ENCODE peak calls at places on chromosomes 16 and 17, in eight cellular contexts. M, N, A, F, G, X, Y and R are unnamed samples.

GRCh38 chr17:81868674-81869220 is 2.4 kb downstream of the ARHGDIA start:
- DNase-seq in G (no peak), N (peak), Y (no peak), X (peak), F (peak), M (peak), A (no peak), R (no peak)

GRCh38 chr17:52106638-52107261 is 51.8 kb downstream of the CA10 start:
- DNase-seq in M (peak), G (peak), Y (peak), X (peak), N (peak), F (peak), A (peak), R (peak)

GRCh38 chr16:30901201-30902069 is 5.0 kb downstream of the CTF1 start:
- DNase-seq in A (no peak), M (no peak), Y (no peak), G (no peak), N (peak), X (no peak), F (no peak), R (no peak)

GRCh38 chr16:54351171-54351570 is 64.6 kb upstream of the IRX3 start:
- DNase-seq in A (no peak), X (no peak), G (no peak), Y (no peak), F (peak), N (no peak), M (no peak), R (no peak)

GRCh38 chr16:89431158-89431584 is 59.2 kb downstream of the ANKRD11 start:
- DNase-seq in M (peak), N (no peak), F (no peak), Y (no peak), G (no peak), A (peak), X (no peak), R (no peak)

GRCh38 chr17:62854026-62854425 is 45.9 kb upstream of the MARCHF10 start:
- DNase-seq in A (no peak), N (no peak), Y (no peak), F (no peak), X (no peak), G (no peak), M (no peak), R (no peak)

GRCh38 chr17:79033741-79034501 is 10.0 kb downstream of the C1QTNF1 start:
- DNase-seq in M (peak), F (peak), A (peak), G (no peak), Y (no peak), X (no peak), N (peak), R (no peak)

GRCh38 chr16:14042706-14043105 is 28.4 kb upstream of the MRTFB start:
- DNase-seq in M (no peak), G (no peak), F (no peak), X (no peak), A (no peak), Y (no peak), N (peak), R (no peak)

GRCh38 chr16:3945751-3946603 is 65.5 kb upstream of the CREBBP start:
- DNase-seq in Y (peak), N (peak), G (peak), X (peak), A (peak), M (peak), F (peak), R (no peak)

GRCh38 chr17:55897301-55897700 is 146.4 kb downstream of the PCTP start:
- DNase-seq in M (peak), Y (no peak), A (no peak), X (no peak), G (no peak), F (no peak), N (no peak), R (no peak)

GRCh38 chr16:89381788-89382187 is 108.6 kb downstream of the ANKRD11 start:
- DNase-seq in N (no peak), F (no peak), M (no peak), G (no peak), X (no peak), A (no peak), Y (no peak), R (no peak)

GRCh38 chr17:14312522-14312921 is 11.6 kb downstream of the HS3ST3B1 start:
- DNase-seq in G (no peak), F (no peak), A (no peak), X (no peak), Y (no peak), M (no peak), N (no peak), R (no peak)

GRCh38 chr16:70460737-70461261 is 6.4 kb downstream of the FCSK start:
- DNase-seq in N (peak), G (no peak), A (no peak), M (no peak), Y (no peak), F (no peak), X (no peak), R (no peak)

GRCh38 chr16:57518520-57518919 is 17.9 kb downstream of the CCDC102A start:
- DNase-seq in Y (no peak), A (no peak), F (no peak), N (no peak), X (no peak), M (no peak), G (no peak), R (no peak)

GRCh38 chr17:17782425-17783120 is 54.2 kb downstream of the SREBF1 start:
- DNase-seq in F (no peak), X (no peak), G (no peak), M (peak), A (no peak), Y (no peak), N (peak), R (peak)

GRCh38 chr16:19330801-19331484 is 45.4 kb downstream of the CLEC19A start:
- DNase-seq in Y (no peak), N (peak), A (peak), G (peak), X (peak), M (no peak), F (peak), R (no peak)

GRCh38 chr17:40560592-40561293 is 4.5 kb downstream of the CCR7 start:
- DNase-seq in A (no peak), G (peak), F (no peak), X (no peak), N (peak), M (no peak), Y (no peak), R (no peak)

GRCh38 chr17:5035356-5035755 is at the start of gene SLC52A1:
- DNase-seq in A (peak), Y (no peak), X (no peak), F (peak), N (no peak), M (no peak), G (no peak), R (no peak)

GRCh38 chr17:17809527-17810373 is 27.0 kb downstream of the SREBF1 start:
- DNase-seq in F (no peak), A (peak), M (peak), Y (no peak), G (no peak), N (peak), X (no peak), R (peak)

GRCh38 chr17:74859439-74860228 is at the start of gene GRIN2C:
- DNase-seq in A (no peak), X (no peak), N (no peak), F (no peak), Y (no peak), M (no peak), G (no peak), R (peak)

GRCh38 chr17:40463122-40463550 is 19.9 kb downstream of the IGFBP4 start:
- DNase-seq in A (no peak), N (no peak), M (no peak), G (no peak), X (no peak), Y (no peak), F (no peak), R (no peak)

GRCh38 chr17:40295471-40296457 is 8.1 kb downstream of the CDC6 start:
- DNase-seq in F (no peak), N (no peak), X (no peak), A (no peak), Y (no peak), G (no peak), M (no peak), R (no peak)

GRCh38 chr16:54287758-54288591 is 1.4 kb upstream of the IRX3 start:
- DNase-seq in F (no peak), N (no peak), M (no peak), A (no peak), G (no peak), X (no peak), Y (no peak), R (no peak)

GRCh38 chr17:65674246-65675045 is 113.0 kb upstream of the AXIN2 start:
- DNase-seq in A (no peak), Y (no peak), X (no peak), M (no peak), F (no peak), G (peak), N (peak), R (no peak)

GRCh38 chr16:82050909-82051357 is 15.9 kb downstream of the HSD17B2 start:
- DNase-seq in X (no peak), N (no peak), A (no peak), Y (no peak), G (no peak), F (no peak), M (no peak), R (no peak)

GRCh38 chr17:15112881-15113617 is 152.1 kb downstream of the PMP22 start:
- DNase-seq in N (no peak), A (no peak), F (no peak), G (no peak), Y (no peak), X (no peak), M (no peak), R (no peak)

GRCh38 chr16:87534751-87535150 is 41.9 kb upstream of the ZCCHC14 start:
- DNase-seq in Y (no peak), N (no peak), A (no peak), X (no peak), G (no peak), F (no peak), M (no peak), R (no peak)

GRCh38 chr17:73291260-73291801 is 20.5 kb downstream of the CDC42EP4 start:
- DNase-seq in M (peak), A (no peak), F (peak), N (peak), X (peak), G (peak), Y (no peak), R (no peak)

GRCh38 chr17:78131172-78132085 is 858 bp downstream of the TMC8 start:
- DNase-seq in A (no peak), G (no peak), F (no peak), N (no peak), M (no peak), X (no peak), Y (no peak), R (no peak)

GRCh38 chr17:72030067-72030899 is 90.5 kb upstream of the SOX9 start:
- DNase-seq in Y (no peak), N (peak), A (no peak), G (peak), M (peak), X (no peak), F (peak), R (peak)
- TF ChIP-seq CTCF in Y (no peak), N (peak), A (no peak), G (peak), M (peak), X (no peak), F (peak), R (peak)

GRCh38 chr16:21277927-21278706 is at the start of gene CRYM:
- DNase-seq in N (peak), M (peak), A (peak), F (peak), G (no peak), X (peak), Y (peak), R (peak)
- TF ChIP-seq CTCF in N (peak), M (peak), A (peak), F (peak), G (peak), X (peak), Y (no peak), R (peak)

GRCh38 chr17:7610641-7611040 is 4.1 kb downstream of the FXR2 start:
- DNase-seq in X (no peak), N (no peak), A (no peak), M (no peak), Y (no peak), F (no peak), G (no peak), R (no peak)

GRCh38 chr17:7612294-7612640 is 2.4 kb downstream of the FXR2 start:
- DNase-seq in G (no peak), M (no peak), A (no peak), X (no peak), N (peak), F (no peak), Y (no peak), R (no peak)

GRCh38 chr17:7611635-7612293 is 2.9 kb downstream of the FXR2 start:
- DNase-seq in A (no peak), M (no peak), F (no peak), Y (no peak), N (no peak), G (no peak), X (no peak), R (no peak)

GRCh38 chr17:7606280-7606679 is 8.4 kb downstream of the FXR2 start:
- DNase-seq in A (no peak), F (no peak), X (no peak), M (no peak), Y (no peak), N (no peak), G (no peak), R (no peak)
- TF ChIP-seq CTCF in A (no peak), F (no peak), X (no peak), M (no peak), Y (no peak), N (no peak), G (no peak), R (no peak)

GRCh38 chr16:58862334-58863024 is 128.4 kb upstream of the GOT2 start:
- DNase-seq in G (no peak), F (no peak), X (no peak), Y (no peak), A (no peak), M (no peak), N (no peak), R (no peak)

GRCh38 chr16:58859958-58860669 is 126.0 kb upstream of the GOT2 start:
- DNase-seq in F (no peak), Y (no peak), N (no peak), G (no peak), M (no peak), A (no peak), X (no peak), R (no peak)

GRCh38 chr16:58866935-58867334 is 132.8 kb upstream of the GOT2 start:
- DNase-seq in X (no peak), F (no peak), A (no peak), G (no peak), Y (no peak), M (no peak), N (no peak), R (no peak)

GRCh38 chr16:58863042-58863441 is 128.9 kb upstream of the GOT2 start:
- DNase-seq in G (no peak), M (no peak), X (no peak), N (no peak), Y (no peak), A (no peak), F (no peak), R (no peak)

DNA sequence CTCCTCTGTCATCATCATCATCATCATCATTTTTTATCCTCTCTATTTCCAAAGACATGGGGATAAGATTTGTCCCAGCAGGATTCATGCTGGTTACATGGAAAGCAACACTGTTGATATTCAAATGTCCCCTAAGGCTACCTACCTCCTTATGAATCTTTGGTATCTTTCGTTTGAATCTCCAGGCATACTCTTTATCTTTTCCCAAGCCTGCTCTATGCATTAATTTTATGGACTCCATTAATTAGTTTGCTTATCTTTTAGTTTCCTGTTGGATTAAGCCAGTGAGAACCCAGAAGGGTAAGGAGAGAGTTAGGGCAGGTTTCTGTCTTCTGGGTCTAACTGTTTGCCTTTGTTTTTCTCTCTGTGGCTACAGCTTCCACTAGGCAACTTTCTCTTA is 129.6 kb upstream of the GOT2 start:
- DNase-seq in Y (no peak), G (no peak), X (no peak), A (no peak), M (no peak), N (no peak), F (no peak), R (no peak)
- TF ChIP-seq CTCF in Y (no peak), G (no peak), X (no peak), A (no peak), M (no peak), N (no peak), F (no peak), R (no peak)

DNA sequence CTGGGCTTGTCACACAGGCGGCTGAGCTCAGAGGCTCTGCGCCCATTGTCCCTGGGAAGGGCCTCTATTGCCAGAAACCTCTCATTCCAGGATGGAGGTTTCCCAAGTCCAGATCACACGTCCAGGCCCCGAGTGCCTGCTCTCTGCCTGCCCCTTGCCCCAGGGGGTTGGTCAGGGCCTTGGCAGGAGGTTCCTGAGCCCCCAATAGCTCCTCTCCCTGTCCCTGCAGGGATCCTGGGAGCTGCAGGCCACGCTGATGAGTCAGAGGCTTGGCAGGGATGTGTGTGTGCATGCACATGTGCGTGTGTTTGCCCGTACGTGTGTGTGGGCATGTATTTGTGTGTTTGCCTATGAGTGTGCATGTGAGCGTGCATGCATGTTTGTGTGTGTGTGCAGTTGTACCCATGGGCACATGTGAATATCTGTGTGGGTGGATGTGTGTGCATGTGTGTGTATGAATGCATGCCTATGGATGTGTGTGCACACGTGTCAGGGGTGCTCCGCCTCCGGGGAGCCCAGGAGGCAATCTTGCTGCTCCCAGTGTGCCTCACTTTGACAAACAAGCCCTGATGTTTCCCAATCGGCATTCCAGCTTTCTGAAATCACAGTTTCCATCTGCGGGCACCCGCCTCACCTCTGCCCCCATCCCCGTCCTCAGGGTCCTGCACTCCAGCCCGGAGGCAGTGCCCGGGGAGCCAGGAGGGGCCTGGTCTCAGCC is 98.4 kb upstream of the GSE1 start:
- DNase-seq in G (peak), N (peak), A (peak), Y (peak), X (peak), F (peak), M (peak), R (no peak)
- TF ChIP-seq CTCF in G (no peak), N (no peak), A (no peak), Y (no peak), X (no peak), F (no peak), M (no peak), R (no peak)